ENCODE peak calls at places on chromosome 19, in four cellular contexts. E, S, X and F are unnamed samples.

GRCh38 chr19:1490020-1490310 is 185 bp downstream of the PCSK4 start:
- DNase-seq in X (no peak), S (no peak), E (no peak), F (no peak)

GRCh38 chr19:4866595-4867424 is 657 bp downstream of the PLIN3 start:
- DNase-seq in E (no peak), S (peak), X (peak), F (no peak)

GRCh38 chr19:44615529-44616247 is 2.3 kb downstream of the IGSF23 start:
- DNase-seq in X (no peak), E (no peak), S (peak), F (no peak)

GRCh38 chr19:15249912-15250634 is 17.8 kb upstream of the EPHX3 start:
- DNase-seq in E (no peak), S (no peak), X (no peak), F (no peak)

GRCh38 chr19:40718774-40719391 is 2.0 kb downstream of the ITPKC start:
- DNase-seq in S (no peak), E (peak), X (peak), F (no peak)

GRCh38 chr19:15323496-15324235 is 8.7 kb downstream of the BRD4 start:
- DNase-seq in S (peak), X (peak), E (no peak), F (no peak)

GRCh38 chr19:29873024-29873800 is 61.4 kb downstream of the CCNE1 start:
- DNase-seq in S (no peak), X (peak), E (no peak), F (peak)

GRCh38 chr19:5361407-5361806 is 20.8 kb upstream of the PTPRS start:
- DNase-seq in S (no peak), X (no peak), E (no peak), F (no peak)

GRCh38 chr19:6663236-6664187 is 6.4 kb downstream of the TNFSF14 start:
- DNase-seq in S (no peak), X (no peak), E (no peak), F (no peak)

GRCh38 chr19:54305141-54305540 is 7.8 kb downstream of the LILRA5 start:
- DNase-seq in X (no peak), S (no peak), E (no peak), F (no peak)

GRCh38 chr19:37413243-37414084 is 42.6 kb downstream of the ZNF527 start:
- DNase-seq in E (no peak), X (no peak), S (no peak), F (no peak)

GRCh38 chr19:33905473-33905936 is 108.8 kb downstream of the KCTD15 start:
- DNase-seq in S (no peak), E (no peak), X (no peak), F (no peak)

GRCh38 chr19:58181902-58182576 is 822 bp upstream of the ZNF274 start:
- DNase-seq in E (no peak), S (peak), X (peak), F (no peak)

GRCh38 chr19:34332027-34332786 is 32.8 kb upstream of the GPI start:
- DNase-seq in S (no peak), X (no peak), E (no peak), F (no peak)

GRCh38 chr19:8213827-8214672 is 4.9 kb downstream of the CERS4 start:
- DNase-seq in E (no peak), S (no peak), X (no peak), F (no peak)

GRCh38 chr19:8215783-8216182 is 6.6 kb downstream of the CERS4 start:
- DNase-seq in E (no peak), S (no peak), X (no peak), F (no peak)

GRCh38 chr19:8216357-8216756 is 7.2 kb downstream of the CERS4 start:
- DNase-seq in X (no peak), E (no peak), S (no peak), F (no peak)

GRCh38 chr19:8212916-8213315 is 3.7 kb downstream of the CERS4 start:
- DNase-seq in X (no peak), S (no peak), E (no peak), F (no peak)

GRCh38 chr19:8214802-8215201 is 5.6 kb downstream of the CERS4 start:
- DNase-seq in X (no peak), S (no peak), E (no peak), F (no peak)
- TF ChIP-seq SPI1 in X (no peak), S (no peak), E (no peak), F (no peak)

GRCh38 chr19:51311388-51312257 is at the start of gene IGLON5:
- DNase-seq in X (peak), E (no peak), S (no peak), F (no peak)
- TF ChIP-seq SPI1 in X (no peak), E (no peak), S (no peak), F (no peak)

GRCh38 chr19:46081928-46082727 is 41.3 kb upstream of the IGFL4 start:
- DNase-seq in E (peak), S (peak), X (peak), F (peak)

GRCh38 chr19:46082728-46083050 is 41.8 kb downstream of the IGFL3 start:
- DNase-seq in S (no peak), E (no peak), X (no peak), F (no peak)

GRCh38 chr19:46076951-46077814 is 36.4 kb upstream of the IGFL4 start:
- DNase-seq in E (no peak), X (peak), S (peak), F (peak)

GRCh38 chr19:46077815-46078167 is 37.0 kb upstream of the IGFL4 start:
- DNase-seq in S (no peak), E (no peak), X (no peak), F (no peak)

DNA sequence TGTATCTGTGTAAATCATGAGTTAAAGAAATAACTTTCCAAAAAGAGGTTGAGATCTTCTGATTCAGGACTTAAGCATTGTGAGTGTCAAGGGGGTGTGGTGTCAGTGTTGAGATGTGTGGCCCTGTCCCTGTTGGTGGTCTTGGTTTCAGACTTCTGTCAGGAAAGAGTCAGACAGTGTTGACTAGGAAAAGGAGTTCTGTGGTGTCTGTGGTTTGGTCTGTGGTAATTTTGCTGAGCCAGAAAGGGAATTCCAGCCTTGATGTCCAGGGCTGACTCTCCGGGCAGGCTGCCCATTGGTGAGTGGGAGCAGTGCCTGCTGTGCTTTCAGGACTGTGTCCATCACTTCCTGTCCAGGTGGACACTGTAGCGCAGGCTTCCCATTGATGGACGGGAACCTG is 39.8 kb upstream of the IGFL4 start:
- DNase-seq in S (no peak), E (no peak), X (no peak), F (no peak)
- TF ChIP-seq SPI1 in S (no peak), E (no peak), X (no peak), F (no peak)

DNA sequence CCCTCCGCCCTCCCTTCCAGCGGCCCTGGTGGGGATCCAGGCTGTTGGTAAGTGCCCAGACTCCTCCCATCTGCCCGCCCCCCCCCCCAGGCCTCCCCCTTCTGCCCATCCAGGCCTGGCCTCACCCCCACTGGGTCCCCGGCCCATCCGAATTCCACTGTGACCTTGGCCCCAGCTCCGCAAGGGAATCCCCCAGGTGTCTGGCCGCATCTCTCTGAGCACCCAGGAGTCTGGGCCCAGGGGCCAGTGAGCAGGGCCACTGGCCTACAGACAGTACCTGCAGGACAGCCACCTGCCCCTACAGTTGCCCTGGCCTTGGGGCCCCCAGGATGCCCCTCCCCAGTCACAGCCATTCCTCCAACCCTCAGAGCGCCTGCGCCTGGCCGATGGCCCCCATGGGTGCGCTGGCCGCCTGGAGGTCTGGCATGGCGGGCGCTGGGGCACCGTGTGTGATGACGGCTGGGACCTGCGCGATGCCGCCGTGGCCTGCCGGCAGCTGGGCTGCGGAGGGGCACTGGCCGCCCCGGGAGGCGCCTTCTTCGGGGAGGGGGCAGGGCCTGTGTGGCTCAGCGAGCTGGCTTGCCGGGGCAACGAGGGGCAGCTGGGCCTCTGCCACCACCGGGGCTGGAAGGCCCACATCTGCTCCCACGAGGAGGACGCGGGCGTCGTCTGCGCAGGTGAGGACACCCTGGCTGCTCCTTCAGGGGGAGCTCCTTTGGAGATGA is 912 bp downstream of the SSC5D start:
- DNase-seq in E (no peak), S (no peak), X (peak), F (no peak)
- TF ChIP-seq SPI1 in E (no peak), S (no peak), X (no peak), F (no peak)

DNA sequence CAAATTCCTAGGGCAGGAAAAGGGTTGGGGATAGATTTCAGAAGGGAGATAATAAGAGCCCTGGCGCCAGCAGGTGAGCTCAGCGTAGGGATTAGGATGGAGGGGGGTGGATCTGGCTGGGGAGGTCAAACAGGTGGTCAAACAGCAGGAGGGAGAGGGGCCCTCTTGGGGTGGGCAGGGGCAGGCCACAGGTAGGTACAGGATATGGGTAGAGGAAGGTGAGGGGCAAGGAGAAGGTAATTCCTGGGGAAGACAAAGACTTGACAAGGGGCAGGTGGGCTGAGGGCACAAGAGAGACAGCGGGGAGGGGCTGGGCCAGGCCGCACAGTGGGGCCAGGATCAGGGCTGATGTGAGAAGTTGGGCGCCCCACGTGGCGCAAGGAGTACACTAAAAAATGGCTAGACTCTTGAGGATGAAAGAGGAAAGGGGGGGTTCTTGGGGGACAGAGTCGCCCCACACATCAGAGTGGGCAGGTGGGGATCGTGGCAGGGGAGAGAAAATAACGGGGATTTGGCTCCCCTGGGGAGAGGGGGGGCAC is 713 bp downstream of the KRI1 start:
- DNase-seq in E (no peak), X (peak), S (peak), F (peak)
- TF ChIP-seq SPI1 in E (no peak), X (no peak), S (no peak), F (no peak)

GRCh38 chr19:2703691-2704216 is 1.3 kb upstream of the GNG7 start:
- DNase-seq in E (no peak), S (no peak), X (no peak), F (no peak)
- TF ChIP-seq SPI1 in E (no peak), S (no peak), X (no peak), F (no peak)

GRCh38 chr19:17328517-17329060 is 6.1 kb downstream of the ANO8 start:
- DNase-seq in E (no peak), S (no peak), X (peak), F (no peak)
- TF ChIP-seq SPI1 in E (no peak), S (no peak), X (no peak), F (no peak)